ENCODE peak calls at places on chromosomes 11 and 22, in four cellular contexts. B is fibroblast of pulmonary artery; J is activated naive CD4-positive, alpha-beta T cell treated with Interleukin-2 at 50 U/mL for 16 hours; G is EL. Y is an unnamed sample.

GRCh38 chr11:62665630-62666258 is 632 bp downstream of the CSKMT start:
- DNase-seq in G (no peak), B (peak), J (peak), Y (no peak)

GRCh38 chr11:126153999-126154398 is 57.5 kb downstream of the RPUSD4 start:
- DNase-seq in J (no peak), B (peak), G (peak), Y (peak)

GRCh38 chr11:131447898-131448297 is 77.5 kb downstream of the NTM start:
- DNase-seq in B (no peak), J (no peak), G (no peak), Y (no peak)

GRCh38 chr22:37708580-37709444 is 12.0 kb downstream of the TRIOBP start:
- DNase-seq in B (no peak), G (no peak), J (no peak), Y (no peak)

GRCh38 chr22:32564170-32565001 is 89.8 kb downstream of the FBXO7 start:
- DNase-seq in B (peak), J (no peak), G (peak), Y (peak)

GRCh38 chr11:86735462-86736302 is 63.3 kb upstream of the ME3 start:
- DNase-seq in B (peak), G (peak), J (no peak), Y (no peak)

GRCh38 chr11:3091846-3092602 is 34.8 kb upstream of the CARS1 start:
- DNase-seq in J (peak), B (peak), G (peak), Y (peak)

GRCh38 chr11:1005913-1006312 is 30.6 kb downstream of the MUC6 start:
- DNase-seq in G (no peak), J (no peak), B (no peak), Y (no peak)

GRCh38 chr11:2675540-2675939 is 24.3 kb downstream of the KCNQ1OT1 start:
- DNase-seq in B (no peak), J (no peak), G (no peak), Y (no peak)

GRCh38 chr22:21952586-21953571 is at the start of gene PPM1F:
- DNase-seq in J (peak), G (peak), B (peak), Y (peak)

GRCh38 chr11:32706985-32707736 is 87.3 kb downstream of the CCDC73 start:
- DNase-seq in B (peak), J (no peak), G (peak), Y (no peak)

GRCh38 chr11:15988693-15989231 is 367.6 kb downstream of the SOX6 start:
- DNase-seq in G (no peak), J (no peak), B (no peak), Y (peak)

GRCh38 chr11:88122956-88123355 is 52.3 kb downstream of the RAB38 start:
- DNase-seq in G (no peak), B (no peak), J (no peak), Y (no peak)

GRCh38 chr22:40031766-40032470 is 37.2 kb downstream of the FAM83F start:
- DNase-seq in G (no peak), B (no peak), J (no peak), Y (no peak)

GRCh38 chr22:24494535-24495364 is at the start of gene UPB1:
- DNase-seq in J (no peak), G (no peak), B (no peak), Y (peak)

GRCh38 chr11:122910775-122911174 is 28.2 kb downstream of the JHY start:
- DNase-seq in J (no peak), B (peak), G (no peak), Y (no peak)

GRCh38 chr11:130159657-130160459 is at the start of gene ST14:
- DNase-seq in G (no peak), J (no peak), B (no peak), Y (peak)

GRCh38 chr11:44126304-44126703 is 30.8 kb downstream of the EXT2 start:
- DNase-seq in B (no peak), J (no peak), G (no peak), Y (no peak)

GRCh38 chr22:40310081-40310770 is 36.1 kb upstream of the ADSL start:
- DNase-seq in B (peak), J (no peak), G (peak), Y (no peak)

GRCh38 chr11:110428956-110429613 is 663 bp upstream of the FDX1 start:
- DNase-seq in J (peak), B (no peak), G (no peak), Y (no peak)

GRCh38 chr11:98952110-98952509 is 68.6 kb upstream of the CNTN5 start:
- DNase-seq in J (no peak), B (no peak), G (no peak), Y (no peak)

GRCh38 chr11:128831781-128832497 is 35.2 kb downstream of the KCNJ1 start:
- DNase-seq in B (no peak), G (no peak), J (no peak), Y (no peak)

GRCh38 chr22:17743661-17744411 is 30.4 kb downstream of the BID start:
- DNase-seq in J (no peak), B (no peak), G (no peak), Y (peak)

GRCh38 chr11:58497951-58498350 is 10.0 kb downstream of the OR5B21 start:
- DNase-seq in J (no peak), B (no peak), G (no peak), Y (no peak)

GRCh38 chr11:131672191-131672590 is 301.8 kb downstream of the NTM start:
- DNase-seq in J (no peak), B (no peak), G (no peak), Y (no peak)

GRCh38 chr11:12129227-12129626 is 18.8 kb downstream of the MICAL2 start:
- DNase-seq in J (no peak), B (no peak), G (no peak), Y (no peak)

GRCh38 chr11:128405693-128406364 is 181.5 kb downstream of the ETS1 start:
- DNase-seq in J (no peak), G (no peak), B (peak), Y (no peak)

GRCh38 chr11:117872420-117872961 is 4.0 kb downstream of the FXYD6 start:
- DNase-seq in B (no peak), G (no peak), J (no peak), Y (no peak)

GRCh38 chr11:89625171-89625570 is 84.9 kb upstream of the TRIM77 start:
- DNase-seq in J (no peak), B (no peak), G (no peak), Y (no peak)

GRCh38 chr22:28547132-28547842 is 132.4 kb downstream of the TTC28 start:
- DNase-seq in B (peak), G (peak), J (no peak), Y (no peak)

GRCh38 chr11:2991477-2992233 is 474 bp downstream of the NAP1L4 start:
- DNase-seq in J (peak), G (no peak), B (peak), Y (peak)

GRCh38 chr11:47305734-47306483 is 36.0 kb downstream of the MADD start:
- DNase-seq in B (no peak), J (no peak), G (peak), Y (peak)